ENCODE peak calls at places on chromosomes 7 and 10, in four cellular contexts. One of them, this sample, is unnamed.

GRCh38 chr7:101553771-101554445 is 75.2 kb downstream of the MYL10 start:
- DNase-seq in SK-N-SH: peak; percentile 33
- DNase-seq in GM12878: no peak
- DNase-seq in HepG2: no peak
- DNase-seq in this sample: no peak

GRCh38 chr7:100584046-100584676 is 1.8 kb downstream of the LRCH4 start:
- DNase-seq in SK-N-SH: no peak
- DNase-seq in GM12878: no peak
- DNase-seq in HepG2: no peak
- DNase-seq in this sample: no peak

GRCh38 chr7:83936056-83936703 is 258.4 kb downstream of the SEMA3A start:
- DNase-seq in SK-N-SH: peak; percentile 57
- DNase-seq in GM12878: no peak
- DNase-seq in HepG2: peak; percentile 48
- DNase-seq in this sample: peak; percentile 81

GRCh38 chr7:71506822-71507221 is 374.9 kb downstream of the GALNT17 start:
- DNase-seq in SK-N-SH: no peak
- DNase-seq in GM12878: no peak
- DNase-seq in HepG2: no peak
- DNase-seq in this sample: no peak

GRCh38 chr10:61835069-61835908 is 66.2 kb upstream of the ARID5B start:
- DNase-seq in SK-N-SH: peak; percentile 15
- DNase-seq in GM12878: peak; percentile 7
- DNase-seq in HepG2: peak; percentile 44
- DNase-seq in this sample: peak; percentile 13

GRCh38 chr7:57354195-57354594 is 95.8 kb upstream of the ZNF716 start:
- DNase-seq in SK-N-SH: no peak
- DNase-seq in GM12878: no peak
- DNase-seq in HepG2: no peak
- DNase-seq in this sample: no peak

GRCh38 chr10:69446650-69447151 is 4.6 kb upstream of the TSPAN15 start:
- DNase-seq in SK-N-SH: no peak
- DNase-seq in GM12878: no peak
- DNase-seq in HepG2: peak; percentile 81
- DNase-seq in this sample: peak; percentile 96

GRCh38 chr10:3051686-3052085 is 15.7 kb upstream of the PFKP start:
- DNase-seq in SK-N-SH: no peak
- DNase-seq in GM12878: no peak
- DNase-seq in HepG2: no peak
- DNase-seq in this sample: no peak

GRCh38 chr10:132392811-132393694 is 3.9 kb upstream of the PWWP2B start:
- DNase-seq in SK-N-SH: no peak
- DNase-seq in GM12878: no peak
- DNase-seq in HepG2: no peak
- DNase-seq in this sample: no peak

GRCh38 chr10:73819513-73820093 is 8.2 kb upstream of the NDST2 start:
- DNase-seq in SK-N-SH: no peak
- DNase-seq in GM12878: no peak
- DNase-seq in HepG2: no peak
- DNase-seq in this sample: no peak

GRCh38 chr7:131536361-131536849 is 20.0 kb downstream of the PODXL start:
- DNase-seq in SK-N-SH: no peak
- DNase-seq in GM12878: no peak
- DNase-seq in HepG2: no peak
- DNase-seq in this sample: no peak

GRCh38 chr7:96253441-96253840 is 68.5 kb downstream of the SLC25A13 start:
- DNase-seq in SK-N-SH: no peak
- DNase-seq in GM12878: no peak
- DNase-seq in HepG2: no peak
- DNase-seq in this sample: no peak

GRCh38 chr7:7522421-7522820 is 13.3 kb downstream of the COL28A1 start:
- DNase-seq in SK-N-SH: no peak
- DNase-seq in GM12878: no peak
- DNase-seq in HepG2: no peak
- DNase-seq in this sample: no peak

GRCh38 chr10:69655868-69656555 is 26.0 kb downstream of the FAM241B start:
- DNase-seq in SK-N-SH: no peak
- DNase-seq in GM12878: no peak
- DNase-seq in HepG2: no peak
- DNase-seq in this sample: no peak

GRCh38 chr10:67788028-67788886 is 49.7 kb downstream of the DNAJC12 start:
- DNase-seq in SK-N-SH: peak; percentile 37
- DNase-seq in GM12878: no peak
- DNase-seq in HepG2: peak; percentile 42
- DNase-seq in this sample: peak; percentile 77

GRCh38 chr10:127600479-127600878 is 51.4 kb downstream of the NPS start:
- DNase-seq in SK-N-SH: no peak
- DNase-seq in GM12878: no peak
- DNase-seq in HepG2: peak; percentile 9
- DNase-seq in this sample: no peak

GRCh38 chr7:94584113-94584512 is 71.8 kb downstream of the SGCE start:
- DNase-seq in SK-N-SH: no peak
- DNase-seq in GM12878: no peak
- DNase-seq in HepG2: peak; percentile 38
- DNase-seq in this sample: no peak

GRCh38 chr10:22824984-22825383 is 102.9 kb upstream of the ARMC3 start:
- DNase-seq in SK-N-SH: no peak
- DNase-seq in GM12878: no peak
- DNase-seq in HepG2: peak; percentile 39
- DNase-seq in this sample: peak; percentile 17

DNA sequence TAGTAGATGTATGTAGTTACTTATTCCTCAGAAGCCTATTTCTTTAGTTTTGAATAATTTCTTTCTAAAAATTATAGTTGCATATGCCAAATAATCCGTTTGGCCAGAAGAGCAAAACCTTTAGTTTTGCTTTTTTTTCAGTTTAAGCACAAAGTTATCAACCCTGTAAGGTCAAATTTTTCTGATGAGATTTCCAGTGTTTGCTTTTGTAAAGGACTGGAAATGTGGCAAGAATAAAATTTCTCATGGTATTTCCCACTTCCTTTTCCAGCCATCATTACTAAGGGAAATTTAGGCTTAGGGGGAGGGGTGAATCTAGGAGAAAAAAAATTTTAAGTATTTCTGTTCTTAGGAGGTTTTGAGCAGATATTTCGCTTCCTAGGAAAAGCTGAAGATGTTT is 7.6 kb downstream of the CALD1 start:
- DNase-seq in SK-N-SH: no peak
- DNase-seq in GM12878: no peak
- DNase-seq in HepG2: no peak
- DNase-seq in this sample: no peak
- TF ChIP-seq PBX3 in SK-N-SH: no peak
- TF ChIP-seq PBX3 in GM12878: no peak
- TF ChIP-seq PBX3 in HepG2: no peak
- TF ChIP-seq PBX3 in this sample: no peak

GRCh38 chr7:43954524-43955228 is 28.4 kb downstream of the UBE2D4 start:
- DNase-seq in SK-N-SH: peak; percentile 81
- DNase-seq in GM12878: peak; percentile 7
- DNase-seq in HepG2: peak; percentile 61
- DNase-seq in this sample: peak; percentile 53
- TF ChIP-seq PBX3 in SK-N-SH: no peak
- TF ChIP-seq PBX3 in GM12878: no peak
- TF ChIP-seq PBX3 in HepG2: no peak
- TF ChIP-seq PBX3 in this sample: no peak

DNA sequence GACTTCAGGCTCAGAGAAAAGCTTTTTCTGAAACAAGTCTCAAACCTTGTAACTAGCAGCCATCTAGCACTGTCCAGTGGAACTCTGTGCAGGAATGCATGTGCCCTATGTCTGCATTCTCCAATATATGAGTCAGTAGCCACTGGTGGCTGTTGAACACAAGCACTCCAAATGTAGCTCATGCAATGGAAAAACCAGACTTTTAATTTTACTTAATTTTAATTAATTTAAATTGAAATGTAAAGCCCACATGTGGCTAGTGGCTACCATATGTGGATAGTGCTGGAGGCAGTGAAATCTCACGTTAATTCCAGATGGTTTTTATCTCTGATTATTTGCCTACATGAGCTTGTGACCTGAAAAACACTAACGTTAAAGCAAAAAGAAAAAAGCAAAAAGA is 225.1 kb downstream of the GATA3 start:
- DNase-seq in SK-N-SH: peak; percentile 38
- DNase-seq in GM12878: no peak
- DNase-seq in HepG2: peak; percentile 5
- DNase-seq in this sample: peak; percentile 41
- TF ChIP-seq PBX3 in SK-N-SH: no peak
- TF ChIP-seq PBX3 in GM12878: no peak
- TF ChIP-seq PBX3 in HepG2: no peak
- TF ChIP-seq PBX3 in this sample: no peak

GRCh38 chr7:4825081-4825480 is 36.7 kb downstream of the PAPOLB start:
- DNase-seq in SK-N-SH: peak; percentile 16
- DNase-seq in GM12878: no peak
- DNase-seq in HepG2: no peak
- DNase-seq in this sample: no peak

GRCh38 chr7:4830176-4830575 is 31.7 kb downstream of the PAPOLB start:
- DNase-seq in SK-N-SH: peak; percentile 95
- DNase-seq in GM12878: peak; percentile 11
- DNase-seq in HepG2: peak; percentile 78
- DNase-seq in this sample: peak; percentile 35

GRCh38 chr7:4831723-4832495 is 29.9 kb downstream of the PAPOLB start:
- DNase-seq in SK-N-SH: peak; percentile 72
- DNase-seq in GM12878: no peak
- DNase-seq in HepG2: no peak
- DNase-seq in this sample: no peak

GRCh38 chr7:4832711-4833110 is 29.1 kb downstream of the PAPOLB start:
- DNase-seq in SK-N-SH: peak; percentile 30
- DNase-seq in GM12878: no peak
- DNase-seq in HepG2: no peak
- DNase-seq in this sample: no peak

DNA sequence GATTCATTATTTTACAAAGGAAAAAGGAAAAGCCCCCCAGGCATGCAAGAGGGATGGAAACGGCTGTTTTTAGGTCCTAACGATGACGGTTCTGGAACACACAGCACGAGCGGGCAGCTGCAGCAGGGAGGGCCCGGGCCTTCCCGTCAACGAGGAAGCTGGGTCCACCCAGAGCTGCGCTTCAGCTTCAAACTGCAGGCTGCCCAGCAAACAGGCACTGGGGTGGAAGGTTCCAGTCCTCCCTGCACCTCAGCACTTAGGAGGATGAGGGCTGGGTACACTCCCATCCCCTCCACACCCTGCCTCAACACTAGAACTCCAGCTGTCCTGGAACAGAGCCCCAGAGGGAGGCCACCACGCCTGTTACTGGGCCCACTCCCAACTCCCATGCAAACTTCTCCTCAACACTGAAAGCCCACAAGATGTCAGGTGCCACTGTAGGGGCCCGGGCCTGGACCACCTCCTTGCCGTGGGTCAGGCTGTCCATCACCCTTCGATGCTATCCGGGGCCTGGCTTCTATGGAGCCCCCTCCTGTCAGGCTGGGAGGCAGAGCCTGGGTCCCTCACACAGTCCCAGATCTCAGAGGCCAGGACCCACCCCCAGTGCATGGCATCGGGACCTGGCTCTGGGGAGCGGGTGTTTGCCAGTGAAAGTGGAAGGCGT is 33.0 kb downstream of the PAPOLB start:
- DNase-seq in SK-N-SH: no peak
- DNase-seq in GM12878: no peak
- DNase-seq in HepG2: no peak
- DNase-seq in this sample: no peak
- TF ChIP-seq PBX3 in SK-N-SH: no peak
- TF ChIP-seq PBX3 in GM12878: no peak
- TF ChIP-seq PBX3 in HepG2: no peak
- TF ChIP-seq PBX3 in this sample: no peak

GRCh38 chr7:139725077-139725476 is 52.7 kb downstream of the HIPK2 start:
- DNase-seq in SK-N-SH: no peak
- DNase-seq in GM12878: peak; percentile 59
- DNase-seq in HepG2: no peak
- DNase-seq in this sample: no peak

GRCh38 chr7:139726485-139726869 is 51.3 kb downstream of the HIPK2 start:
- DNase-seq in SK-N-SH: no peak
- DNase-seq in GM12878: no peak
- DNase-seq in HepG2: no peak
- DNase-seq in this sample: no peak

GRCh38 chr7:139728203-139728602 is 49.6 kb downstream of the HIPK2 start:
- DNase-seq in SK-N-SH: no peak
- DNase-seq in GM12878: no peak
- DNase-seq in HepG2: no peak
- DNase-seq in this sample: no peak

GRCh38 chr7:139727151-139727705 is 50.6 kb downstream of the HIPK2 start:
- DNase-seq in SK-N-SH: no peak
- DNase-seq in GM12878: no peak
- DNase-seq in HepG2: no peak
- DNase-seq in this sample: no peak

DNA sequence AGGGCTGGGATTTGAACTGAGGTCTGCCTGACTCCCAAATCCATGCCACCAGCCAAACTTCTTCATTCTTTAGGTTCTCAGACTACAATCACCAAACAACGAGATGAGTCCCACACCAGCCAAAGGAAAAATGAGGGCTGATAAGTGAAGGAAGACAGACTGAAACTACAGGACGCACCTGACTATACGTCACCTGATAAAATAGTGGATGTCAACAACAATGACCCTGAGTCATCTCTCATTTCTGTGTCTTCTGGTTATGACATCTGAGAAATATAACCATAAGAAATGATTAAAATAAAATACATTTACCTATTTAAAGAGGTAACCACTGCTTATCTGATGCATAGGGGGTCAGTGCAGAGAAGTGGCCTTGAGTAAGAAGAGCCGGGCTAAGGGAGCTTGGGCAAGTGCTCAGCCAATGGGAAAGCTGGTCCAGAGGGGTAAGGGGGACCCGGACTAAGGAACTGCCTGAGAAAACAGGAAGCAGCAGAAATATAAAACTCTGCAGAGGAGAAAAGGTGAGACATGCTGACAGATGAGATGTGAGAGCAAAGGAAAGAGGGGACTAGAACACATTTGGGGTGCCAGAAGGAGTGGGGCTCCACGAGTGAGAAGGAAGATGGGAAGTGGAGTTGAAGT is 51.8 kb downstream of the HIPK2 start:
- DNase-seq in SK-N-SH: no peak
- DNase-seq in GM12878: no peak
- DNase-seq in HepG2: no peak
- DNase-seq in this sample: no peak
- TF ChIP-seq PBX3 in SK-N-SH: no peak
- TF ChIP-seq PBX3 in GM12878: no peak
- TF ChIP-seq PBX3 in HepG2: no peak
- TF ChIP-seq PBX3 in this sample: no peak

DNA sequence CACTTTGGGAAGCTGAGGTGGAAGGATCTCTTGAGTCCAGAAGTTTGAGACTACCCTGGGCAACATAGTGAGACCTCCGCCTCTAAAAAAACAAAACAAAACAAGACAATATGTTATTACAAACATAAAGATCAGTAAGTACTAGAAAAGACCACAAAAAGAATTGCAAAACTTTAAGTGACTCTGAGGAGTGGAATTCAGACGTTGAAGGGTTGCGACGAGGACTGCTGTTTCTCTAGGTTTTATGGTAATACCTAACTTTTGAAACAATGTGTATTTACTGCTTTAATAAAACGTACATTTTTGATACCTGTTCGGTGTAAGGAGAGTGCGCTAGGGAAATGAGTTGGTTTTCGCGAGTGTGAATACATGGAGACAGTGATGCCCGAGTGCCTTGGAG is 250.4 kb downstream of the GATA3 start:
- DNase-seq in SK-N-SH: no peak
- DNase-seq in GM12878: no peak
- DNase-seq in HepG2: no peak
- DNase-seq in this sample: no peak
- TF ChIP-seq PBX3 in SK-N-SH: no peak
- TF ChIP-seq PBX3 in GM12878: no peak
- TF ChIP-seq PBX3 in HepG2: no peak
- TF ChIP-seq PBX3 in this sample: no peak

GRCh38 chr7:128307066-128307465 is 36.6 kb downstream of the RBM28 start:
- DNase-seq in SK-N-SH: no peak
- DNase-seq in GM12878: no peak
- DNase-seq in HepG2: no peak
- DNase-seq in this sample: no peak
- TF ChIP-seq PBX3 in SK-N-SH: no peak
- TF ChIP-seq PBX3 in GM12878: no peak
- TF ChIP-seq PBX3 in HepG2: no peak
- TF ChIP-seq PBX3 in this sample: no peak

This sample was measured in A549.